ENCODE peak calls at places on chromosomes 3 and 15, in nine cellular contexts. S is psoas muscle, R is tibial artery, U is ascending aorta, E is breast epithelium, I is transverse colon, Z is testis, J is dorsolateral prefrontal cortex, P is lower lobe of right lung. Y is an unnamed sample.

GRCh38 chr3:124886168-124887051 is 755 bp downstream of the ITGB5 start:
- DNase-seq in S (peak; percentile 74), R (peak; percentile 82), U (peak; percentile 81), E (no peak), I (peak; percentile 70), Z (peak; percentile 52), J (no peak), P (peak; percentile 73), Y (peak; percentile 63)

GRCh38 chr3:104180906-104181305 is 1185.8 kb upstream of the ALCAM start:
- DNase-seq in S (no peak), R (no peak), U (no peak), E (no peak), I (no peak), Z (no peak), J (no peak), P (no peak), Y (peak; percentile 44)

GRCh38 chr15:51288143-51289065 is 50.0 kb downstream of the CYP19A1 start:
- DNase-seq in S (no peak), R (no peak), U (peak; percentile 47), E (no peak), I (peak; percentile 19), Z (no peak), J (no peak), P (no peak), Y (no peak)

GRCh38 chr3:195153653-195154052 is 117.3 kb downstream of the XXYLT1 start:
- DNase-seq in S (no peak), R (no peak), U (no peak), E (no peak), I (no peak), Z (peak; percentile 26), J (no peak), P (no peak), Y (no peak)

GRCh38 chr15:100727291-100727851 is 125.0 kb downstream of the ASB7 start:
- DNase-seq in S (no peak), R (peak; percentile 54), U (peak; percentile 18), E (peak; percentile 51), I (no peak), Z (no peak), J (no peak), P (no peak), Y (no peak)

GRCh38 chr3:158935846-158936245 is 134.0 kb downstream of the MFSD1 start:
- DNase-seq in S (no peak), R (no peak), U (no peak), E (no peak), I (no peak), Z (no peak), J (no peak), P (no peak), Y (peak; percentile 41)

GRCh38 chr3:51637144-51637940 is 33.7 kb upstream of the TEX264 start:
- DNase-seq in S (no peak), R (no peak), U (no peak), E (no peak), I (no peak), Z (no peak), J (no peak), P (no peak), Y (no peak)

GRCh38 chr3:181773921-181774320 is 62.2 kb downstream of the SOX2 start:
- DNase-seq in S (no peak), R (no peak), U (no peak), E (no peak), I (no peak), Z (no peak), J (no peak), P (no peak), Y (no peak)

GRCh38 chr15:43881944-43882343 is 55.1 kb downstream of the WDR76 start:
- DNase-seq in S (no peak), R (no peak), U (no peak), E (no peak), I (no peak), Z (peak; percentile 43), J (no peak), P (no peak), Y (no peak)

GRCh38 chr15:78225783-78226541 is 8.4 kb downstream of the ACSBG1 start:
- DNase-seq in S (no peak), R (no peak), U (no peak), E (no peak), I (no peak), Z (no peak), J (no peak), P (no peak), Y (no peak)

GRCh38 chr3:173617490-173617889 is 219.9 kb downstream of the NLGN1 start:
- DNase-seq in S (no peak), R (peak; percentile 77), U (peak; percentile 65), E (no peak), I (peak; percentile 21), Z (no peak), J (no peak), P (peak; percentile 50), Y (no peak)

GRCh38 chr3:32869513-32870047 is 51.8 kb downstream of the TRIM71 start:
- DNase-seq in S (no peak), R (no peak), U (no peak), E (no peak), I (no peak), Z (no peak), J (no peak), P (no peak), Y (no peak)

GRCh38 chr15:99507732-99508571 is 57.8 kb upstream of the MEF2A start:
- DNase-seq in S (peak; percentile 92), R (peak; percentile 77), U (peak; percentile 87), E (no peak), I (no peak), Z (peak; percentile 54), J (no peak), P (no peak), Y (peak; percentile 62)

GRCh38 chr3:65126527-65127440 is 439.0 kb upstream of the ADAMTS9 start:
- DNase-seq in S (no peak), R (no peak), U (no peak), E (no peak), I (no peak), Z (no peak), J (no peak), P (no peak), Y (peak; percentile 76)

GRCh38 chr3:140904521-140904920 is 37.1 kb upstream of the SLC25A36 start:
- DNase-seq in S (no peak), R (no peak), U (no peak), E (no peak), I (no peak), Z (no peak), J (no peak), P (no peak), Y (no peak)

GRCh38 chr3:95905182-95905581 is 909.2 kb upstream of the EPHA6 start:
- DNase-seq in S (no peak), R (no peak), U (no peak), E (no peak), I (no peak), Z (no peak), J (no peak), P (no peak), Y (no peak)

GRCh38 chr3:160586679-160587078 is 21.3 kb upstream of the KPNA4 start:
- DNase-seq in S (no peak), R (no peak), U (no peak), E (no peak), I (no peak), Z (no peak), J (no peak), P (no peak), Y (no peak)

GRCh38 chr15:79425591-79426295 is 6.4 kb upstream of the MINAR1 start:
- DNase-seq in S (no peak), R (no peak), U (no peak), E (no peak), I (no peak), Z (no peak), J (no peak), P (no peak), Y (no peak)

GRCh38 chr3:43043793-43044192 is 62.1 kb downstream of the POMGNT2 start:
- DNase-seq in S (no peak), R (no peak), U (no peak), E (no peak), I (no peak), Z (no peak), J (no peak), P (no peak), Y (no peak)

GRCh38 chr15:98727115-98728040 is 79.0 kb downstream of the IGF1R start:
- DNase-seq in S (peak; percentile 93), R (peak; percentile 95), U (peak; percentile 95), E (peak; percentile 93), I (peak; percentile 89), Z (peak; percentile 78), J (peak; percentile 22), P (peak; percentile 87), Y (peak; percentile 95)

GRCh38 chr3:189655617-189656016 is 24.4 kb downstream of the TP63 start:
- DNase-seq in S (no peak), R (no peak), U (no peak), E (no peak), I (no peak), Z (no peak), J (no peak), P (no peak), Y (no peak)

GRCh38 chr3:119490153-119490552 is 8.2 kb upstream of the TIMMDC1 start:
- DNase-seq in S (no peak), R (no peak), U (no peak), E (no peak), I (no peak), Z (no peak), J (no peak), P (no peak), Y (no peak)
- TF ChIP-seq CTCF in S (no peak), R (no peak), U (no peak), E (no peak), I (no peak), Z (no peak), J (no peak), P (no peak), Y (no peak)

GRCh38 chr15:45110256-45110820 is 3.6 kb downstream of the DUOX2 start:
- DNase-seq in S (no peak), R (no peak), U (no peak), E (no peak), I (no peak), Z (no peak), J (no peak), P (no peak), Y (no peak)
- TF ChIP-seq CTCF in S (no peak), R (no peak), U (no peak), E (no peak), I (no peak), Z (no peak), J (no peak), P (peak; percentile 8), Y (peak; percentile 11)

DNA sequence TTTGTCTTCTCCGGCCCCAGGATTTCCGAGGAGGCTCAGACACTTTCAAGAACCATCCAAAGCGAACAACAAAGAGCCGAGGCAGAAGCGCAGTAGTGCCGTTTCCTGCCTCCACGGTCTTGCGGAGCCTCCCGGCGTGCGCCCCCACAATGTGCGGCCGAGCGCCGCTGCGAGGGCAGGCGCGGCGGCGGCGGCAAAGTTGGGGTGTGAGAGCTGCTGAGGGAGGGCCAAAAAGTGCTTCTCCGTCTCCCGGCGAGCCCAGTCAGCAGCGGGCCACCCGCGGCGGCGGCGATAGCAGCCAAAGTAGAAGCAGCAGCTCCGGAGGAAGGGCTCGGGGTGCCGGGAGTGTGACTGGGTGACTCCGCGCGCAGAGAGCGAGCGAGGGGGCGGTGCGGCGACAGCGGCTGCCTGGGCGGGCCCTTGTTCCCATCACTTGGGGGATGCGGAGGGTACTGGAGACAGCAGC is 749.1 kb downstream of the ROBO1 start:
- DNase-seq in S (peak; percentile 81), R (peak; percentile 79), U (peak; percentile 79), E (no peak), I (peak; percentile 31), Z (peak; percentile 70), J (peak; percentile 43), P (peak; percentile 55), Y (peak; percentile 74)
- TF ChIP-seq CTCF in S (no peak), R (no peak), U (no peak), E (no peak), I (no peak), Z (no peak), J (peak; percentile 32), P (no peak), Y (peak; percentile 31)

GRCh38 chr15:91855684-91856553 is 2.4 kb downstream of the SLCO3A1 start:
- DNase-seq in S (no peak), R (no peak), U (no peak), E (peak; percentile 19), I (peak; percentile 73), Z (no peak), J (no peak), P (peak; percentile 61), Y (no peak)
- TF ChIP-seq CTCF in S (no peak), R (no peak), U (no peak), E (no peak), I (peak; percentile 67), Z (no peak), J (peak; percentile 28), P (peak; percentile 40), Y (peak; percentile 9)